ENCODE peak calls at places on chromosomes 13 and 19, in five cellular contexts. One of them, this sample, is unnamed.
A peak's percentile ranks its signal among the peaks of the same experiment; 100 is the strongest.

GRCh38 chr13:33146843-33147611 is 130.8 kb downstream of the KL start:
- DNase-seq in bronchial epithelial cell: no peak
- DNase-seq in epithelial cell of esophagus: no peak
- DNase-seq in posterior vena cava: no peak
- DNase-seq in heart right ventricle: no peak
- DNase-seq in this sample: no peak

GRCh38 chr19:11478167-11479089 is 2.4 kb downstream of the ELAVL3 start:
- DNase-seq in bronchial epithelial cell: no peak
- DNase-seq in epithelial cell of esophagus: no peak
- DNase-seq in posterior vena cava: no peak
- DNase-seq in heart right ventricle: no peak
- DNase-seq in this sample: no peak

GRCh38 chr13:65966991-65967451 is 1263.1 kb downstream of the PCDH9 start:
- DNase-seq in bronchial epithelial cell: peak; percentile 66
- DNase-seq in epithelial cell of esophagus: peak; percentile 59
- DNase-seq in posterior vena cava: no peak
- DNase-seq in heart right ventricle: no peak
- DNase-seq in this sample: no peak

GRCh38 chr19:19686580-19686979 is 17.9 kb downstream of the ZNF101 start:
- DNase-seq in bronchial epithelial cell: no peak
- DNase-seq in epithelial cell of esophagus: no peak
- DNase-seq in posterior vena cava: no peak
- DNase-seq in heart right ventricle: no peak
- DNase-seq in this sample: no peak

GRCh38 chr19:3210347-3211017 is 14.0 kb upstream of the CELF5 start:
- DNase-seq in bronchial epithelial cell: peak; percentile 32
- DNase-seq in epithelial cell of esophagus: peak; percentile 52
- DNase-seq in posterior vena cava: peak; percentile 89
- DNase-seq in heart right ventricle: peak; percentile 62
- DNase-seq in this sample: peak; percentile 49

GRCh38 chr13:47798906-47799305 is 202.2 kb downstream of the SUCLA2 start:
- DNase-seq in bronchial epithelial cell: peak; percentile 21
- DNase-seq in epithelial cell of esophagus: peak; percentile 19
- DNase-seq in posterior vena cava: no peak
- DNase-seq in heart right ventricle: no peak
- DNase-seq in this sample: no peak

GRCh38 chr13:37869506-37869755 is 141 bp downstream of the TRPC4 start:
- DNase-seq in bronchial epithelial cell: no peak
- DNase-seq in epithelial cell of esophagus: no peak
- DNase-seq in posterior vena cava: peak; percentile 59
- DNase-seq in heart right ventricle: no peak
- DNase-seq in this sample: no peak

GRCh38 chr13:40933508-40933907 is 85.6 kb downstream of the ELF1 start:
- DNase-seq in bronchial epithelial cell: no peak
- DNase-seq in epithelial cell of esophagus: no peak
- DNase-seq in posterior vena cava: no peak
- DNase-seq in heart right ventricle: no peak
- DNase-seq in this sample: no peak

GRCh38 chr19:35153701-35154534 is 617 bp upstream of the FXYD5 start:
- DNase-seq in bronchial epithelial cell: no peak
- DNase-seq in epithelial cell of esophagus: peak; percentile 49
- DNase-seq in posterior vena cava: no peak
- DNase-seq in heart right ventricle: no peak
- DNase-seq in this sample: no peak

GRCh38 chr13:113342820-113343691 is 20.9 kb downstream of the GRTP1 start:
- DNase-seq in bronchial epithelial cell: no peak
- DNase-seq in epithelial cell of esophagus: no peak
- DNase-seq in posterior vena cava: peak; percentile 56
- DNase-seq in heart right ventricle: no peak
- DNase-seq in this sample: no peak

GRCh38 chr19:12873891-12874745 is 7.1 kb downstream of the DNASE2 start:
- DNase-seq in bronchial epithelial cell: no peak
- DNase-seq in epithelial cell of esophagus: no peak
- DNase-seq in posterior vena cava: no peak
- DNase-seq in heart right ventricle: no peak
- DNase-seq in this sample: no peak

GRCh38 chr19:51830263-51830662 is 35.3 kb downstream of the FPR3 start:
- DNase-seq in bronchial epithelial cell: peak; percentile 1
- DNase-seq in epithelial cell of esophagus: peak; percentile 1
- DNase-seq in posterior vena cava: no peak
- DNase-seq in heart right ventricle: no peak
- DNase-seq in this sample: no peak

GRCh38 chr13:33509642-33510229 is 224.2 kb upstream of the STARD13 start:
- DNase-seq in bronchial epithelial cell: no peak
- DNase-seq in epithelial cell of esophagus: peak; percentile 34
- DNase-seq in posterior vena cava: peak; percentile 75
- DNase-seq in heart right ventricle: peak; percentile 13
- DNase-seq in this sample: peak; percentile 32

GRCh38 chr19:977058-977464 is 7.1 kb upstream of the WDR18 start:
- DNase-seq in bronchial epithelial cell: no peak
- DNase-seq in epithelial cell of esophagus: no peak
- DNase-seq in posterior vena cava: no peak
- DNase-seq in heart right ventricle: no peak
- DNase-seq in this sample: no peak

GRCh38 chr19:4844348-4845179 is 13.1 kb upstream of the TICAM1 start:
- DNase-seq in bronchial epithelial cell: no peak
- DNase-seq in epithelial cell of esophagus: no peak
- DNase-seq in posterior vena cava: no peak
- DNase-seq in heart right ventricle: peak; percentile 39
- DNase-seq in this sample: peak; percentile 30